ENCODE peak calls at places on chromosomes 12 and 14, in ten cellular contexts. A is foreskin fibroblast, V is thyroid gland, Z is testis, H is lower leg skin, G is mucosa of descending colon, Y is heart right ventricle, I is endothelial cell, X is dorsolateral prefrontal cortex, D is HFFc6. F is an unnamed sample.

GRCh38 chr12:113189361-113189760 is 3.8 kb downstream of the RITA1 start:
- DNase-seq in A (no peak), V (no peak), Z (no peak), H (no peak), G (no peak), Y (no peak), I (no peak), X (no peak), D (no peak), F (no peak)

GRCh38 chr12:26010293-26010821 is 51.9 kb downstream of the RASSF8 start:
- DNase-seq in A (peak; percentile 47), V (no peak), Z (no peak), H (no peak), G (no peak), Y (no peak), I (no peak), X (no peak), D (no peak), F (no peak)

GRCh38 chr12:32027684-32028355 is 68.6 kb downstream of the RESF1 start:
- DNase-seq in A (no peak), V (no peak), Z (no peak), H (peak; percentile 21), G (no peak), Y (no peak), I (no peak), X (no peak), D (no peak), F (no peak)

GRCh38 chr12:94874986-94875312 is 128.5 kb downstream of the NDUFA12 start:
- DNase-seq in A (peak; percentile 25), V (peak; percentile 71), Z (no peak), H (no peak), G (no peak), Y (no peak), I (no peak), X (no peak), D (no peak), F (no peak)

GRCh38 chr12:12704593-12705230 is 8.7 kb upstream of the GPR19 start:
- DNase-seq in A (peak; percentile 95), V (peak; percentile 69), Z (peak; percentile 84), H (no peak), G (no peak), Y (no peak), I (peak; percentile 38), X (peak; percentile 47), D (peak; percentile 92), F (no peak)

GRCh38 chr12:121579190-121579791 is 1.5 kb downstream of the KDM2B start:
- DNase-seq in A (peak; percentile 52), V (peak; percentile 48), Z (peak; percentile 51), H (peak; percentile 88), G (peak; percentile 68), Y (peak; percentile 47), I (peak; percentile 49), X (peak; percentile 54), D (no peak), F (peak; percentile 26)

GRCh38 chr12:1517007-1517406 is 77.4 kb downstream of the FBXL14 start:
- DNase-seq in A (peak; percentile 90), V (no peak), Z (no peak), H (no peak), G (no peak), Y (no peak), I (peak; percentile 67), X (no peak), D (peak; percentile 95), F (no peak)

GRCh38 chr14:68473050-68473449 is 319.8 kb downstream of the ZFP36L1 start:
- DNase-seq in A (no peak), V (peak; percentile 98), Z (no peak), H (no peak), G (no peak), Y (no peak), I (no peak), X (no peak), D (no peak), F (no peak)

GRCh38 chr14:96083667-96084320 is 44.6 kb downstream of the C14orf132 start:
- DNase-seq in A (no peak), V (peak; percentile 89), Z (no peak), H (no peak), G (no peak), Y (no peak), I (no peak), X (no peak), D (no peak), F (no peak)

GRCh38 chr12:57057037-57057436 is 7.1 kb upstream of the MYO1A start:
- DNase-seq in A (no peak), V (no peak), Z (no peak), H (no peak), G (no peak), Y (no peak), I (no peak), X (no peak), D (no peak), F (no peak)

GRCh38 chr14:98946995-98947394 is 325.0 kb downstream of the BCL11B start:
- DNase-seq in A (no peak), V (peak; percentile 83), Z (peak; percentile 49), H (peak; percentile 86), G (no peak), Y (peak; percentile 19), I (no peak), X (no peak), D (no peak), F (no peak)

GRCh38 chr14:24508155-24508554 is at the start of gene CMA1:
- DNase-seq in A (no peak), V (no peak), Z (no peak), H (no peak), G (no peak), Y (no peak), I (no peak), X (no peak), D (no peak), F (no peak)

GRCh38 chr12:34348836-34349672 is 326.8 kb downstream of the ALG10 start:
- DNase-seq in A (no peak), V (no peak), Z (no peak), H (no peak), G (no peak), Y (no peak), I (no peak), X (no peak), D (no peak), F (no peak)

GRCh38 chr12:64273527-64274403 is 51.7 kb upstream of the KICS2 start:
- DNase-seq in A (peak; percentile 52), V (no peak), Z (peak; percentile 22), H (no peak), G (no peak), Y (no peak), I (peak; percentile 57), X (no peak), D (peak; percentile 34), F (no peak)

GRCh38 chr14:51564460-51564859 is 87.2 kb upstream of the FRMD6 start:
- DNase-seq in A (no peak), V (peak; percentile 31), Z (no peak), H (no peak), G (no peak), Y (no peak), I (no peak), X (no peak), D (no peak), F (no peak)

GRCh38 chr14:87443787-87444186 is 549.2 kb downstream of the GALC start:
- DNase-seq in A (peak; percentile 73), V (no peak), Z (no peak), H (no peak), G (no peak), Y (no peak), I (no peak), X (no peak), D (no peak), F (no peak)

GRCh38 chr14:23535943-23536342 is 15.6 kb downstream of the ZFHX2 start:
- DNase-seq in A (no peak), V (no peak), Z (no peak), H (no peak), G (no peak), Y (no peak), I (no peak), X (no peak), D (no peak), F (no peak)

GRCh38 chr12:121388421-121388981 is 11.4 kb upstream of the RNF34 start:
- DNase-seq in A (peak; percentile 80), V (no peak), Z (no peak), H (no peak), G (no peak), Y (no peak), I (no peak), X (no peak), D (peak; percentile 73), F (no peak)

GRCh38 chr14:76706811-76707210 is 54.5 kb upstream of the VASH1 start:
- DNase-seq in A (no peak), V (no peak), Z (no peak), H (peak; percentile 69), G (no peak), Y (no peak), I (no peak), X (no peak), D (no peak), F (no peak)
- TF ChIP-seq CTCF in A (no peak), V (no peak), Z (no peak), H (no peak), G (no peak), Y (no peak), I (no peak), X (no peak), D (no peak), F (no peak)

GRCh38 chr14:78790262-78790661 is 620.1 kb downstream of the NRXN3 start:
- DNase-seq in A (no peak), V (no peak), Z (no peak), H (no peak), G (no peak), Y (no peak), I (peak; percentile 16), X (no peak), D (no peak), F (no peak)
- TF ChIP-seq CTCF in A (no peak), V (no peak), Z (no peak), H (no peak), G (no peak), Y (no peak), I (peak; percentile 55), X (peak; percentile 40), D (no peak), F (no peak)

GRCh38 chr14:102150636-102151195 is 11.0 kb downstream of the WDR20 start:
- DNase-seq in A (no peak), V (no peak), Z (no peak), H (no peak), G (no peak), Y (no peak), I (no peak), X (no peak), D (no peak), F (no peak)
- TF ChIP-seq CTCF in A (no peak), V (no peak), Z (no peak), H (no peak), G (no peak), Y (no peak), I (no peak), X (no peak), D (no peak), F (no peak)

DNA sequence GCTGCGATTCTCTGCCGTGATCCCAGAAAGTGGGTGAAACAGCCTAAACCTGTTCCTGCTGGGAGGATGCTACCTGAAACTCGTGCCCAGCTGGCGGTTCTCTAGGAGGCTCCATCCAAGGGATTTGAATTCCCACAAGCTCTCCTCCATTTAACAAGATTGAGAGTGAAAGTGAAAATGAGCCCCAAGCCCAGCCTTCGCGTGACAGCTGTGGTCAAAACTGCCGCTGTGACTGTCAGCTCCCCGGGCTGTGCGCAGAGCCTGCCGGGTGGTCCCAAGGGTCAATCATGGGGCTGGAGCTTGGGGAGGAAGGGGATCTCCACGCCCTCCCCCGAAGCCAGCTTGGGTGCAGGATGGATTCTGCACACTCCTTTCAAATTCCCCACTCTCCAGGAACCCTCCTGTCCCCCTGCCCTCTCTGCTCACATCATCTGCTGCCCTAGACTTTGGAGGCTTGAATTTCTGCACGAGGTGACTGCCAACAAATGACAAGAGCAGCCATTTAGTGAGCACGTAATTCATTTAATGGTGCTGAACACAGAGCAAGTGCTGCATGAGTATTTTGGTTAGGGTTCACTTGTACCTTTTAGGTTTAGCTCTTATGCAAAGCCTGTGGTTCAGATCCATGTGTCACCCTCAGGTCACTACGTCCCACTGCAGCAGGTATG is 5.3 kb downstream of the ASB2 start:
- DNase-seq in A (no peak), V (no peak), Z (no peak), H (no peak), G (peak; percentile 55), Y (no peak), I (no peak), X (no peak), D (no peak), F (no peak)
- TF ChIP-seq CTCF in A (no peak), V (no peak), Z (no peak), H (no peak), G (no peak), Y (no peak), I (no peak), X (peak; percentile 6), D (no peak), F (peak; percentile 2)

F was measured in psoas muscle.